ENCODE peak calls at places on chromosomes 1 and 21, in nine cellular contexts. K is lower lobe of right lung, D is psoas muscle, Z is hepatocyte, A is AG09309, B is HFF-Myc, Q is ovary, W is astrocyte of the cerebellum, H is fibroblast of lung. V is an unnamed sample.

GRCh38 chr1:201126832-201127754 is at the start of gene ASCL5:
- DNase-seq in K (no peak), D (peak), Z (peak), A (no peak), B (no peak), Q (no peak), W (no peak), H (peak), V (no peak)

GRCh38 chr1:223230161-223230881 is 87.3 kb upstream of the TLR5 start:
- DNase-seq in K (no peak), D (no peak), Z (no peak), A (peak), B (no peak), Q (no peak), W (peak), H (peak), V (no peak)

GRCh38 chr1:41361495-41362356 is 492 bp downstream of the FOXO6 start:
- DNase-seq in K (no peak), D (peak), Z (peak), A (no peak), B (no peak), Q (peak), W (no peak), H (no peak), V (no peak)

GRCh38 chr21:34807881-34808568 is 139.2 kb downstream of the CLIC6 start:
- DNase-seq in K (peak), D (peak), Z (peak), A (peak), B (peak), Q (no peak), W (peak), H (peak), V (no peak)

GRCh38 chr1:159055181-159055621 is 21.4 kb downstream of the AIM2 start:
- DNase-seq in K (no peak), D (no peak), Z (no peak), A (no peak), B (no peak), Q (no peak), W (peak), H (no peak), V (no peak)

GRCh38 chr1:36829951-36830350 is 204.4 kb downstream of the GRIK3 start:
- DNase-seq in K (no peak), D (no peak), Z (no peak), A (no peak), B (no peak), Q (no peak), W (no peak), H (no peak), V (no peak)

GRCh38 chr1:8583031-8583430 is 234.4 kb downstream of the RERE start:
- DNase-seq in K (no peak), D (no peak), Z (no peak), A (no peak), B (no peak), Q (no peak), W (no peak), H (no peak), V (no peak)

GRCh38 chr1:82836246-82836645 is 1035.5 kb downstream of the ADGRL2 start:
- DNase-seq in K (no peak), D (no peak), Z (no peak), A (no peak), B (no peak), Q (no peak), W (no peak), H (no peak), V (no peak)

GRCh38 chr21:46626536-46627302 is 8.8 kb upstream of the PRMT2 start:
- DNase-seq in K (no peak), D (no peak), Z (no peak), A (no peak), B (no peak), Q (no peak), W (no peak), H (no peak), V (no peak)

GRCh38 chr1:154837679-154838171 is 32.4 kb downstream of the KCNN3 start:
- DNase-seq in K (peak), D (peak), Z (no peak), A (no peak), B (no peak), Q (peak), W (no peak), H (no peak), V (no peak)

GRCh38 chr1:31529999-31530705 is 46.2 kb upstream of the TINAGL1 start:
- DNase-seq in K (no peak), D (no peak), Z (no peak), A (no peak), B (no peak), Q (no peak), W (no peak), H (peak), V (no peak)

GRCh38 chr1:216005916-216006315 is 417.3 kb downstream of the USH2A start:
- DNase-seq in K (no peak), D (no peak), Z (no peak), A (no peak), B (no peak), Q (no peak), W (peak), H (peak), V (no peak)

GRCh38 chr1:234139966-234140365 is 233.3 kb upstream of the COA6 start:
- DNase-seq in K (no peak), D (no peak), Z (no peak), A (peak), B (peak), Q (no peak), W (peak), H (peak), V (no peak)

GRCh38 chr1:206952182-206952581 is 5.9 kb upstream of the PIGR start:
- DNase-seq in K (no peak), D (no peak), Z (peak), A (no peak), B (no peak), Q (no peak), W (no peak), H (peak), V (no peak)
- H3K4me3 ChIP-seq in K (no peak), D (no peak), Z (no peak), A (no peak), B (no peak), Q (no peak), W (no peak), H (no peak), V (no peak)

DNA sequence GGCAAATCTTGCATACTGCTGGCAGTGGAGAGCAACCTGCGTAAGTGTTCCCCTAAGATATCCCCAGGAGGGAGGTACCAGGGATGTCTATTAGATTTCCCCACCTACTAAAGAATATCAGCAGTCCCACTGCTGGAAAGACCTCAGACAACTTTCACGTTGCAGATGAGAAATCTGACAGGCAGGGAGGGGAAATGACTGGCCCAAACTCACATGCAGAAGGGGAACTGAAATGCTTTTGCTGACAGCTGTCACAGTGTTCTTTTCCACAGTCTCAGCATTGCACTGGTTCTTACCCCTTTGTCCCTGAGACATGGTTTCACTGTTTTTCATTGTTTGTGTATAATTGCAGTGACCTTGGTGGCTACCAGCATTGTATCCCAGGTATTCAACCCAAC is 84.8 kb upstream of the ATP1A1 start:
- DNase-seq in K (no peak), D (no peak), Z (no peak), A (no peak), B (no peak), Q (no peak), W (no peak), H (no peak), V (no peak)
- TF ChIP-seq CTCF in K (no peak), D (no peak), Z (no peak), A (no peak), B (no peak), Q (no peak), W (no peak), H (no peak), V (no peak)

GRCh38 chr1:168506204-168506819 is 37.5 kb downstream of the XCL2 start:
- DNase-seq in K (no peak), D (no peak), Z (no peak), A (peak), B (no peak), Q (no peak), W (peak), H (peak), V (no peak)
- H3K4me3 ChIP-seq in K (no peak), D (no peak), Z (no peak), A (no peak), B (no peak), Q (no peak), W (no peak), H (no peak), V (no peak)

GRCh38 chr1:237492359-237492758 is 398.4 kb downstream of the ZP4 start:
- DNase-seq in K (no peak), D (no peak), Z (no peak), A (no peak), B (no peak), Q (no peak), W (no peak), H (no peak), V (no peak)
- TF ChIP-seq CTCF in K (no peak), D (no peak), Z (no peak), A (no peak), B (no peak), Q (no peak), W (no peak), H (no peak), V (no peak)

DNA sequence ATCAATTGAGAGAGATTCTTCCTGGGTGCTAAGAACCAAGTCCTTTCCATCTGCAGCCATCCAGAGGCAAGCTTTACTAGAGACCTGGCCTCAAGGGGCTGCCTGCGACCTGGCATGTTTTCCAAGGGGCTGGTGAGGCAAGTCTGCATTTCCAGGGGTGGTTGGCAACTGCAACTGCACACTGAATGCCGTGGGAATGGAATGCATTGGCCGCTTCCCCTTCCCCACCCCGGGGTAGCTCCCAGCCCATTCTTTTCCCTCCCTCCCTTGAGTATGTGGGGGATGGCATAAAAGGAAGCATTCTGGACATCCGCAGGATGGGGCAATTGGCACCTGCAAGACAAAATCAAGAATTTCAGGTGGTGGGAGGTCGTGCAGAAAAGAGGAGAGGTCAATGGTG is 155.1 kb downstream of the IGSF21 start:
- DNase-seq in K (no peak), D (no peak), Z (no peak), A (no peak), B (no peak), Q (no peak), W (no peak), H (no peak), V (no peak)
- H3K4me3 ChIP-seq in K (no peak), D (no peak), Z (no peak), A (no peak), B (no peak), Q (no peak), W (no peak), H (no peak), V (no peak)

GRCh38 chr1:115879977-115880376 is 39.1 kb upstream of the NHLH2 start:
- DNase-seq in K (no peak), D (no peak), Z (no peak), A (no peak), B (no peak), Q (no peak), W (no peak), H (no peak), V (no peak)
- TF ChIP-seq CTCF in K (no peak), D (no peak), Z (no peak), A (no peak), B (peak), Q (no peak), W (no peak), H (no peak), V (no peak)